ENCODE peak calls at places on chromosomes 16 and 17, in six cellular contexts. A is cardiac fibroblast; E is choroid plexus epithelial cell; C is activated CD4-positive, CD25-positive, alpha-beta regulatory T cell; H is T-cell; T is tibial nerve. V is an unnamed sample.

GRCh38 chr17:76145231-76146052 is 4.4 kb upstream of the FOXJ1 start:
- DNase-seq in H (peak; percentile 47), E (no peak), C (peak; percentile 50), T (peak; percentile 7), A (no peak), V (peak; percentile 36)

GRCh38 chr16:8589293-8590160 is 784 bp downstream of the TMEM114 start:
- DNase-seq in A (no peak), T (no peak), C (no peak), E (no peak), H (no peak), V (no peak)

GRCh38 chr16:47142469-47143328 is 1.0 kb downstream of the NETO2 start:
- DNase-seq in T (no peak), H (no peak), C (no peak), E (peak; percentile 62), A (peak; percentile 62), V (peak; percentile 15)

GRCh38 chr17:80032614-80033171 is 3.0 kb downstream of the TBC1D16 start:
- DNase-seq in C (no peak), E (no peak), H (no peak), A (no peak), T (no peak), V (no peak)

GRCh38 chr17:77804796-77805426 is 153.6 kb upstream of the TNRC6C start:
- DNase-seq in A (no peak), H (no peak), C (no peak), E (no peak), T (no peak), V (no peak)

GRCh38 chr17:72510454-72511016 is 389.7 kb downstream of the SOX9 start:
- DNase-seq in A (no peak), C (no peak), H (no peak), E (peak; percentile 73), T (no peak), V (no peak)

GRCh38 chr16:89565506-89566372 is 5.3 kb downstream of the RPL13 start:
- DNase-seq in C (no peak), H (no peak), A (peak; percentile 53), T (no peak), E (peak; percentile 53), V (peak; percentile 34)

GRCh38 chr16:19136549-19137196 is 22.9 kb downstream of the ITPRIPL2 start:
- DNase-seq in E (peak; percentile 56), H (no peak), T (no peak), A (peak; percentile 33), C (no peak), V (no peak)

GRCh38 chr16:54140057-54140787 is 146.4 kb downstream of the IRX3 start:
- DNase-seq in C (no peak), H (no peak), T (no peak), E (peak; percentile 55), A (peak; percentile 10), V (no peak)

GRCh38 chr16:79982356-79982755 is 381.8 kb upstream of the MAF start:
- DNase-seq in C (no peak), T (no peak), A (no peak), H (no peak), E (no peak), V (no peak)

GRCh38 chr17:2688351-2689342 is 22.9 kb downstream of the CLUH start:
- DNase-seq in H (no peak), T (no peak), C (no peak), A (no peak), E (peak; percentile 35), V (no peak)

GRCh38 chr17:31740611-31741082 is 118.4 kb downstream of the COPRS start:
- DNase-seq in C (no peak), T (no peak), H (no peak), A (peak; percentile 65), E (peak; percentile 48), V (no peak)

GRCh38 chr17:75526555-75527270 is 1.2 kb downstream of the LLGL2 start:
- DNase-seq in H (no peak), A (no peak), E (no peak), T (no peak), C (no peak), V (no peak)

GRCh38 chr16:69179255-69180010 is 7.5 kb upstream of the SNTB2 start:
- DNase-seq in A (peak; percentile 83), E (peak; percentile 81), C (no peak), T (peak; percentile 53), H (no peak), V (no peak)

GRCh38 chr17:4658478-4659305 is 17.2 kb upstream of the ALOX15 start:
- DNase-seq in E (peak; percentile 88), C (no peak), T (no peak), H (no peak), A (peak; percentile 36), V (peak; percentile 8)

GRCh38 chr16:73064996-73065349 is 17.0 kb upstream of the ZFHX3 start:
- DNase-seq in E (no peak), T (no peak), C (no peak), A (no peak), H (no peak), V (no peak)

GRCh38 chr16:80300876-80301275 is 239.9 kb upstream of the DYNLRB2 start:
- DNase-seq in T (no peak), C (no peak), H (no peak), E (peak; percentile 54), A (peak; percentile 65), V (no peak)

GRCh38 chr16:86635181-86635580 is 56.8 kb downstream of the FOXL1 start:
- DNase-seq in C (no peak), A (peak; percentile 76), T (no peak), H (no peak), E (peak; percentile 43), V (no peak)